ENCODE peak calls at places on chromosome 6, in four cellular contexts. Z, I, C and U are unnamed samples.

GRCh38 chr6:7818480-7819165 is 92.0 kb downstream of the TXNDC5 start:
- DNase-seq in I (no peak), C (no peak), Z (no peak), U (no peak)

GRCh38 chr6:144931172-144932035 is 646.3 kb downstream of the UTRN start:
- DNase-seq in Z (peak; percentile 14), I (no peak), C (peak; percentile 52), U (no peak)

GRCh38 chr6:36610041-36610440 is 15.9 kb downstream of the SRSF3 start:
- DNase-seq in Z (no peak), C (no peak), I (no peak), U (no peak)

GRCh38 chr6:114435985-114436384 is 93.2 kb upstream of the HS3ST5 start:
- DNase-seq in Z (no peak), I (no peak), C (no peak), U (no peak)

GRCh38 chr6:110949679-110950285 is 8.7 kb upstream of the GTF3C6 start:
- DNase-seq in I (no peak), C (peak; percentile 74), Z (peak; percentile 57), U (no peak)

GRCh38 chr6:151143806-151144205 is 96.0 kb upstream of the AKAP12 start:
- DNase-seq in I (no peak), Z (no peak), C (no peak), U (no peak)

GRCh38 chr6:40550096-40550731 is 37.0 kb downstream of the LRFN2 start:
- DNase-seq in C (peak; percentile 53), I (no peak), Z (peak; percentile 47), U (no peak)

GRCh38 chr6:5751525-5752252 is 255.0 kb downstream of the NRN1 start:
- DNase-seq in Z (no peak), I (no peak), C (no peak), U (no peak)

GRCh38 chr6:114288696-114289095 is 54.1 kb downstream of the HS3ST5 start:
- DNase-seq in C (no peak), Z (no peak), I (no peak), U (no peak)

GRCh38 chr6:151089916-151090443 is 149.8 kb upstream of the AKAP12 start:
- DNase-seq in Z (no peak), I (no peak), C (no peak), U (no peak)

GRCh38 chr6:322940-323729 is 30.8 kb downstream of the DUSP22 start:
- DNase-seq in C (no peak), Z (peak; percentile 91), I (no peak), U (no peak)

GRCh38 chr6:53766930-53767329 is 27.9 kb upstream of the LRRC1 start:
- DNase-seq in Z (no peak), I (no peak), C (no peak), U (no peak)

GRCh38 chr6:2733324-2733723 is 17.4 kb downstream of the MYLK4 start:
- DNase-seq in Z (peak; percentile 86), C (no peak), I (no peak), U (no peak)

GRCh38 chr6:137951064-137951597 is 84.1 kb downstream of the TNFAIP3 start:
- DNase-seq in I (no peak), Z (peak; percentile 89), C (no peak), U (no peak)

GRCh38 chr6:43297644-43298564 is at the start of gene SLC22A7:
- DNase-seq in C (no peak), Z (no peak), I (no peak), U (no peak)

GRCh38 chr6:53815381-53816119 is 20.7 kb downstream of the LRRC1 start:
- DNase-seq in Z (no peak), C (no peak), I (no peak), U (no peak)

GRCh38 chr6:118187568-118188164 is 280.6 kb downstream of the SLC35F1 start:
- DNase-seq in Z (no peak), C (peak; percentile 93), I (no peak), U (no peak)

GRCh38 chr6:46184114-46184513 is 13.3 kb upstream of the ENPP5 start:
- DNase-seq in I (no peak), C (peak; percentile 69), Z (no peak), U (no peak)

GRCh38 chr6:74851598-74851997 is 354.3 kb downstream of the COL12A1 start:
- DNase-seq in I (no peak), Z (no peak), C (peak; percentile 46), U (no peak)

GRCh38 chr6:33126101-33126714 is 50.4 kb downstream of the HLA-DPB1 start:
- DNase-seq in Z (peak; percentile 75), I (no peak), C (peak; percentile 35), U (no peak)

GRCh38 chr6:33592595-33593413 is 12.7 kb upstream of the BAK1 start:
- DNase-seq in Z (peak; percentile 89), I (no peak), C (no peak), U (no peak)

GRCh38 chr6:683742-684440 is 9.0 kb downstream of the EXOC2 start:
- DNase-seq in Z (no peak), C (peak; percentile 96), I (no peak), U (peak; percentile 93)

GRCh38 chr6:161954699-161955276 is 680.9 kb upstream of the AGPAT4 start:
- DNase-seq in I (no peak), C (no peak), Z (no peak), U (no peak)

GRCh38 chr6:4270799-4271198 is 135.4 kb upstream of the ECI2 start:
- DNase-seq in C (peak; percentile 9), Z (no peak), I (peak; percentile 70), U (no peak)

GRCh38 chr6:163192591-163192990 is 221.9 kb upstream of the QKI start:
- DNase-seq in Z (no peak), C (no peak), I (no peak), U (no peak)

GRCh38 chr6:119079288-119079809 is 885 bp upstream of the FAM184A start:
- DNase-seq in C (peak; percentile 68), I (no peak), Z (no peak), U (no peak)

GRCh38 chr6:1705183-1705582 is 95.5 kb downstream of the FOXC1 start:
- DNase-seq in I (no peak), C (no peak), Z (no peak), U (no peak)

GRCh38 chr6:110180228-110181008 is at the start of gene CDC40:
- DNase-seq in C (no peak), I (no peak), Z (no peak), U (peak; percentile 84)

GRCh38 chr6:148293181-148293995 is 49.2 kb upstream of the SASH1 start:
- DNase-seq in I (no peak), C (peak; percentile 24), Z (no peak), U (no peak)

GRCh38 chr6:143097224-143097795 is 36.6 kb downstream of the AIG1 start:
- DNase-seq in I (no peak), C (no peak), Z (no peak), U (no peak)

GRCh38 chr6:13873288-13874190 is 51.2 kb upstream of the RNF182 start:
- DNase-seq in C (no peak), Z (peak; percentile 49), I (no peak), U (peak; percentile 85)

GRCh38 chr6:109143191-109143590 is 47.9 kb downstream of the CEP57L1 start:
- DNase-seq in I (no peak), C (peak; percentile 15), Z (no peak), U (no peak)

GRCh38 chr6:101747160-101747559 is 353.7 kb downstream of the GRIK2 start:
- DNase-seq in C (no peak), I (no peak), Z (no peak), U (no peak)

GRCh38 chr6:166637001-166637400 is 9.9 kb upstream of the RPS6KA2 start:
- DNase-seq in I (no peak), Z (no peak), C (no peak), U (no peak)

GRCh38 chr6:42899871-42900270 is 16.0 kb upstream of the PTCRA start:
- DNase-seq in Z (no peak), I (no peak), C (no peak), U (no peak)

GRCh38 chr6:1004885-1005635 is 306.8 kb upstream of the FOXQ1 start:
- DNase-seq in C (no peak), I (peak; percentile 53), Z (no peak), U (no peak)

GRCh38 chr6:44225579-44226325 is 2.4 kb downstream of the SLC29A1 start:
- DNase-seq in Z (peak; percentile 39), I (no peak), C (no peak), U (no peak)

DNA sequence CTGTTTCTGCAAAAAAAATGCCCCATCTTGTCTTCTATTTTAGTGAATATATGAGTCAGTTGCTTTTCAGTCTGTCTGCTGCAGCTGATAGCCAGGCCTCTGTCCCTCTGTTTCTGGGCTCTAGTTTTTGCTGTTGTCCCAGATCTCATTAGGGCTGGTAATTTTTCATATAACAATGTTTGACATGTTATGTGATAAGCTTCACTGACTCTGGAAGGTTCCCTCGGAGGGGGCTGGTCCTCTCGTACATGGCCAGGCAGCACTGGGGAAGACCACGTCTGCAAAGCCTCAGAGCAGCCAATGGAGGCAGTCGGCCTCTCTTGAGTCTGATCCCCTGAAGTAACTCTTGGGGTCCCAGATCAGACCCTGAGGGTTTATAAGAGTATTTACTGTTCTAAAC is 223.8 kb downstream of the THBS2 start:
- DNase-seq in I (no peak), Z (no peak), C (no peak), U (peak; percentile 64)
- TF ChIP-seq CTCF in I (no peak), Z (no peak), C (no peak), U (no peak)

DNA sequence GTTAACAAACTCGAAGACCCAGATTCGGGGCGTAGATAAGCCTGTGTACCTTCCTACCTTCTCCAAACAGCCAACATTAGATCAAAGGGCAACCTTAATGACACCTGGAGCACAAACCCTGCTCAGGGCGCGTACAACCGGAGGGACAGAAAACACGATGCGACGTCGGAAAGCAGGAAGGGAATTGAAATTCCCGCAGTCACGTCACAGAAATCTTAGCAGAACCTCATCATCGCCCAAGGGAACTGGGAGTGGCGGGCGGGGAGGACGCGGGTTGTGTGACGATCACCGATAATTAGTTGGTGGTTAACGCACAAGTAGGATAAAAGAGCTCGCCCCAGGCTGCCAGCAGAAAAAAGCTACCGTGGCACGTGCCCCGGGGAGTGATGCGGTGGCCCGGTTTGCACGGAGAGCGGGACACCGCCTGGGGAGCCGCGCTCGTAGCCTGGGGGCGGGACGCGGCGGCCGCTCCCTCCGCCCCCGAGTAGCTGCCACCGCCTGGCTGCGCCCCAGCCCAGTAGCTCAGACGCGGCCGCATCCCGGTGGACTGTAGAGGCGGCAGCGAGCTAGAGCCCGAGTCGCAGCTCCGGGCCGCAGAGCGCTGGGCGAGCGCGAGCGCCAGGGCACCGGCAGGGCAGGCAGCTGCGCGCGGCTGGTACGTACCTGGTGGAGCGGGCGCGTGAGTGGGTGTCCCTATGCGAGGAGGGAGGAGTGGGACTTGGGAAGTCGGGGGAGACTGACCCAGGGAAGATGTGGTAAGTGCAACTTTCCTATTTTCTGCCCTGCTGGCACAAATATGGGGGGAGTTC is at the start of gene PKIB:
- DNase-seq in Z (no peak), I (no peak), C (peak; percentile 67), U (no peak)
- TF ChIP-seq CTCF in Z (no peak), I (peak; percentile 45), C (peak; percentile 32), U (no peak)

DNA sequence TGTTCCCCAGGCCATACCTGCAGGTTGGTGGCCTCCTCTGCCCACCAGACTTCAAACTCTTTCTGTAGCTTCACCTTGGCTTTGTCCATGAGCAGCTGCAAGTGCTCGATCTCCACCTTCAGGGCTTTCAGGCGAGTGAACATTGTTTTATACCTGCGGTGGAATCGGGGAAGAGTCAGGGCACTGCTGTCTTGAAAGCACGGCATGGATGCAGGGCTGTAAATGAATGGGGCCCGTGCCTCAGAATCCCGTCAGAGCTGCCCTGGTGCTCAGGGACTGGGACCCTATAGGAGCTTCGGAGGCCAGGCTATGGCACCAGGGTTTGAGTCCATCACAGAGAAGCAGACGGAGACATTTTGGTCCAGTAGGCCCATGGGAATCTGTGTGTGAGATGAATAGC is 37.9 kb upstream of the KCNK16 start:
- DNase-seq in I (no peak), Z (no peak), C (no peak), U (no peak)
- TF ChIP-seq CTCF in I (no peak), Z (no peak), C (no peak), U (no peak)

GRCh38 chr6:170584954-170585498 is 589 bp upstream of the PDCD2 start:
- DNase-seq in Z (no peak), I (no peak), C (no peak), U (no peak)
- TF ChIP-seq CTCF in Z (no peak), I (no peak), C (no peak), U (no peak)